ENCODE peak calls at places on chromosomes 2 and 18, in ten cellular contexts. Q is CD8-positive, alpha-beta T cell; L is tibial artery; K is uterus; U is activated CD8-positive, alpha-beta T cell treated with anti-CD3 and anti-CD28 coated beads for 36 hours; D is suprapubic skin; R is psoas muscle; H is epithelial cell of esophagus; C is fibroblast of the aortic adventitia; Y is nephron progenitor cell. J is an unnamed sample.

GRCh38 chr2:205245652-205246051 is 436.6 kb upstream of the NRP2 start:
- DNase-seq in L (no peak), U (no peak), Q (no peak), C (peak; percentile 91), R (no peak), K (no peak), H (peak; percentile 16), Y (no peak), D (no peak), J (no peak)

GRCh38 chr18:31694297-31694696 is 9.9 kb upstream of the B4GALT6 start:
- DNase-seq in L (no peak), H (no peak), Y (no peak), R (no peak), C (no peak), K (no peak), Q (no peak), D (no peak), U (no peak), J (no peak)

GRCh38 chr2:197088694-197089093 is 162.2 kb upstream of the PGAP1 start:
- DNase-seq in R (no peak), L (no peak), D (no peak), C (peak; percentile 76), U (no peak), K (no peak), Q (no peak), Y (no peak), H (no peak), J (no peak)

GRCh38 chr2:197591706-197592072 is 75.8 kb downstream of the MOB4 start:
- DNase-seq in L (no peak), R (no peak), U (no peak), Y (no peak), C (no peak), K (no peak), Q (no peak), D (no peak), H (peak; percentile 17), J (no peak)

GRCh38 chr2:196959750-196960392 is 33.4 kb upstream of the PGAP1 start:
- DNase-seq in L (no peak), C (peak; percentile 52), H (peak; percentile 21), D (no peak), R (no peak), U (no peak), Y (no peak), K (no peak), Q (no peak), J (no peak)

GRCh38 chr2:46376586-46377286 is 79.5 kb downstream of the EPAS1 start:
- DNase-seq in U (no peak), L (no peak), K (peak; percentile 11), C (no peak), R (no peak), Y (no peak), Q (no peak), H (no peak), D (peak; percentile 41), J (no peak)

GRCh38 chr18:2337552-2338141 is 233.7 kb downstream of the METTL4 start:
- DNase-seq in L (no peak), C (no peak), K (peak; percentile 15), Q (peak; percentile 11), Y (no peak), H (peak; percentile 54), D (no peak), U (peak; percentile 70), R (no peak), J (no peak)

GRCh38 chr2:217797661-217798069 is 205.1 kb downstream of the TNS1 start:
- DNase-seq in C (no peak), U (no peak), K (peak; percentile 62), D (peak; percentile 73), L (peak; percentile 85), H (peak; percentile 84), Q (no peak), R (peak; percentile 87), Y (no peak), J (peak; percentile 30)

GRCh38 chr2:157184161-157184910 is 73.2 kb upstream of the GALNT5 start:
- DNase-seq in D (no peak), C (peak; percentile 40), Y (no peak), U (no peak), L (no peak), R (no peak), H (peak; percentile 8), Q (no peak), K (no peak), J (no peak)

GRCh38 chr2:187264612-187265011 is 183.4 kb downstream of the CALCRL start:
- DNase-seq in Y (no peak), C (no peak), K (no peak), R (no peak), H (no peak), D (no peak), U (no peak), Q (no peak), L (no peak), J (no peak)

GRCh38 chr2:32129086-32129485 is 36.6 kb upstream of the SLC30A6 start:
- DNase-seq in U (no peak), D (no peak), H (no peak), Q (no peak), Y (no peak), R (no peak), C (no peak), K (no peak), L (no peak), J (no peak)

GRCh38 chr2:42770288-42771131 is 6.6 kb upstream of the OXER1 start:
- DNase-seq in Y (peak; percentile 42), L (no peak), D (no peak), Q (no peak), C (peak; percentile 49), H (peak; percentile 32), U (no peak), K (no peak), R (no peak), J (peak; percentile 73)

GRCh38 chr18:80231616-80232015 is 15.7 kb downstream of the PARD6G start:
- DNase-seq in D (no peak), Q (no peak), C (no peak), H (no peak), L (no peak), U (no peak), Y (no peak), R (no peak), K (no peak), J (no peak)

GRCh38 chr2:68992933-68993332 is 18.5 kb downstream of the GKN1 start:
- DNase-seq in L (no peak), C (no peak), K (no peak), Q (no peak), U (no peak), Y (no peak), H (no peak), R (no peak), D (no peak), J (no peak)

GRCh38 chr2:207161247-207161646 is 4.5 kb downstream of the KLF7 start:
- DNase-seq in H (no peak), Y (no peak), Q (no peak), L (no peak), C (no peak), U (no peak), K (no peak), D (no peak), R (no peak), J (no peak)
- TF ChIP-seq CTCF in H (no peak), Y (no peak), Q (no peak), L (no peak), C (no peak), U (no peak), K (no peak), D (no peak), R (no peak), J (no peak)

DNA sequence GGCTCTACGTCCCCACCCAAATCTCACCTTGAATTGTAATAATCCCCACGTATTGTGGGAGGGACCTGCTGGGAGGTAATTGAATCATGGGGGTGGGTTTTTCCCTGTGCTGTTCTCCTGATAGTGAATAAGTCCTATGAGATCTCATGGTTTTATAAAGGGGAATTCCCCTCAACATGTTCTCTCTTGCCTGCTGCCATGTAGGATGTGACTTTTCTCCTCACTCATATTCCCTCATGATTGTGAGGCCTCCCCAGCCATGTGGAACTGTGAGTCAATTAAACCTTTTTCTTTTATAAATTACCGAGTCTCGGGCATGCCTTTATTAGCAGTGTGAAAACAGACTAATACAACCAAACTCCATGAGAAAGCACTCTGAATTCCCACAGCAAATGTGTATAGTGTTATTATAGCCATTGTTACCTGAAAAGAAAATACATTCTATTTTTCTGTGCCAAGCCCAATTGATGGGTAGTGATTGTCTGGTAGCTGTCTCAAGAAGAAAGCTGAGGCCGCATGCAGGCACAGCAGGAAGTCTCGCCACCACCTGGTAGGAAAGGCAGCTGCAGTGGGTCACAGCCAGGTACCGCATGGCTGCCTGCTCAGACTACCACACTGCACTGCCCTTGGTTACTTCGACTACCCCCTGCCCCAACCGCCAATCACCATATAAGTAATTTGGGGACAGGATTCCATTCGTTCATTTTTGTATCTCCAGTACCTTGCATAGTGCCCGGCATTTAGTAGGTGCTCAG is 10.3 kb upstream of the ZBTB7C start:
- DNase-seq in Q (no peak), R (no peak), Y (no peak), C (no peak), K (no peak), H (peak; percentile 73), U (no peak), D (no peak), L (no peak), J (no peak)
- TF ChIP-seq CTCF in Q (no peak), R (no peak), Y (no peak), C (no peak), K (no peak), H (no peak), U (no peak), D (no peak), L (no peak), J (no peak)

GRCh38 chr2:118859157-118859770 is 11.8 kb upstream of the EN1 start:
- DNase-seq in L (no peak), K (no peak), H (no peak), D (no peak), R (no peak), Q (no peak), C (no peak), U (no peak), Y (no peak), J (no peak)
- TF ChIP-seq CTCF in L (no peak), K (no peak), H (no peak), D (no peak), R (no peak), Q (no peak), C (no peak), U (no peak), Y (no peak), J (no peak)

GRCh38 chr2:30365201-30365600 is 81.8 kb upstream of the LCLAT1 start:
- DNase-seq in D (no peak), H (no peak), R (no peak), L (no peak), K (no peak), Y (no peak), C (no peak), U (no peak), Q (no peak), J (no peak)

GRCh38 chr2:30359644-30360167 is 87.3 kb upstream of the LCLAT1 start:
- DNase-seq in Y (no peak), H (no peak), Q (no peak), K (peak; percentile 60), D (peak; percentile 73), R (peak; percentile 62), C (peak; percentile 79), L (peak; percentile 94), U (no peak), J (no peak)

GRCh38 chr2:30363406-30363805 is 83.6 kb upstream of the LCLAT1 start:
- DNase-seq in L (no peak), C (no peak), Y (no peak), Q (no peak), R (no peak), K (no peak), D (no peak), U (no peak), H (no peak), J (no peak)

GRCh38 chr2:30361751-30362394 is 85.2 kb upstream of the LCLAT1 start:
- DNase-seq in H (peak; percentile 14), U (no peak), L (no peak), C (no peak), Y (no peak), Q (no peak), K (no peak), R (no peak), D (no peak), J (no peak)

GRCh38 chr2:30362468-30363081 is 84.5 kb upstream of the LCLAT1 start:
- DNase-seq in L (no peak), Y (no peak), C (peak; percentile 85), R (no peak), Q (no peak), K (no peak), H (no peak), D (no peak), U (no peak), J (no peak)
- TF ChIP-seq CTCF in L (no peak), Y (no peak), C (no peak), R (no peak), Q (no peak), K (no peak), H (no peak), D (no peak), U (no peak), J (no peak)